ENCODE peak calls at places on chromosome 10, in seven cellular contexts. One of them, this sample, is unnamed.

GRCh38 chr10:34995925-34996324 is 94.2 kb downstream of the CUL2 start:
- DNase-seq in cardiac muscle cell: no peak
- DNase-seq in GM23338: peak; percentile 83
- DNase-seq in heart right ventricle: no peak
- DNase-seq in SJSA1: no peak
- DNase-seq in body of pancreas: no peak
- DNase-seq in breast epithelium: no peak
- DNase-seq in this sample: no peak

GRCh38 chr10:92689663-92690210 is at the start of gene HHEX:
- DNase-seq in heart right ventricle: peak; percentile 66
- DNase-seq in breast epithelium: no peak
- DNase-seq in SJSA1: no peak
- DNase-seq in GM23338: no peak
- DNase-seq in body of pancreas: peak; percentile 82
- DNase-seq in cardiac muscle cell: peak; percentile 52
- DNase-seq in this sample: no peak

GRCh38 chr10:11154333-11154732 is 136.7 kb downstream of the CELF2 start:
- DNase-seq in heart right ventricle: no peak
- DNase-seq in breast epithelium: no peak
- DNase-seq in cardiac muscle cell: no peak
- DNase-seq in GM23338: no peak
- DNase-seq in SJSA1: no peak
- DNase-seq in body of pancreas: no peak
- DNase-seq in this sample: no peak

GRCh38 chr10:7559447-7559846 is 107.3 kb downstream of the ITIH5 start:
- DNase-seq in heart right ventricle: no peak
- DNase-seq in GM23338: no peak
- DNase-seq in cardiac muscle cell: no peak
- DNase-seq in body of pancreas: no peak
- DNase-seq in breast epithelium: no peak
- DNase-seq in SJSA1: peak; percentile 96
- DNase-seq in this sample: no peak

GRCh38 chr10:114009281-114009996 is 34.2 kb upstream of the ADRB1 start:
- DNase-seq in body of pancreas: no peak
- DNase-seq in SJSA1: peak; percentile 50
- DNase-seq in cardiac muscle cell: no peak
- DNase-seq in GM23338: no peak
- DNase-seq in heart right ventricle: no peak
- DNase-seq in breast epithelium: no peak
- DNase-seq in this sample: no peak

GRCh38 chr10:129777687-129778086 is 186.4 kb downstream of the EBF3 start:
- DNase-seq in body of pancreas: no peak
- DNase-seq in breast epithelium: no peak
- DNase-seq in SJSA1: no peak
- DNase-seq in cardiac muscle cell: no peak
- DNase-seq in heart right ventricle: no peak
- DNase-seq in GM23338: no peak
- DNase-seq in this sample: no peak

GRCh38 chr10:122999347-122999746 is 9.2 kb downstream of the IKZF5 start:
- DNase-seq in heart right ventricle: no peak
- DNase-seq in body of pancreas: no peak
- DNase-seq in SJSA1: peak; percentile 2
- DNase-seq in breast epithelium: no peak
- DNase-seq in GM23338: no peak
- DNase-seq in cardiac muscle cell: no peak
- DNase-seq in this sample: no peak

GRCh38 chr10:4450981-4451501 is 375.0 kb upstream of the AKR1E2 start:
- DNase-seq in breast epithelium: no peak
- DNase-seq in cardiac muscle cell: no peak
- DNase-seq in GM23338: peak; percentile 18
- DNase-seq in heart right ventricle: no peak
- DNase-seq in body of pancreas: no peak
- DNase-seq in SJSA1: no peak
- DNase-seq in this sample: no peak

GRCh38 chr10:42149722-42150427 is 488.5 kb downstream of the ZNF33B start:
- DNase-seq in GM23338: no peak
- DNase-seq in cardiac muscle cell: no peak
- DNase-seq in heart right ventricle: peak; percentile 3
- DNase-seq in breast epithelium: no peak
- DNase-seq in body of pancreas: no peak
- DNase-seq in SJSA1: no peak
- DNase-seq in this sample: no peak

GRCh38 chr10:91032614-91033248 is 111.8 kb upstream of the ANKRD1 start:
- DNase-seq in GM23338: no peak
- DNase-seq in heart right ventricle: no peak
- DNase-seq in breast epithelium: no peak
- DNase-seq in cardiac muscle cell: no peak
- DNase-seq in body of pancreas: peak; percentile 20
- DNase-seq in SJSA1: no peak
- DNase-seq in this sample: peak; percentile 52

GRCh38 chr10:88374392-88375145 is 208.5 kb downstream of the RNLS start:
- DNase-seq in heart right ventricle: no peak
- DNase-seq in GM23338: no peak
- DNase-seq in breast epithelium: no peak
- DNase-seq in SJSA1: no peak
- DNase-seq in body of pancreas: no peak
- DNase-seq in cardiac muscle cell: no peak
- DNase-seq in this sample: no peak

GRCh38 chr10:117418121-117418520 is 42.9 kb upstream of the PDZD8 start:
- DNase-seq in breast epithelium: no peak
- DNase-seq in SJSA1: no peak
- DNase-seq in body of pancreas: peak; percentile 20
- DNase-seq in heart right ventricle: no peak
- DNase-seq in GM23338: no peak
- DNase-seq in cardiac muscle cell: no peak
- DNase-seq in this sample: no peak

GRCh38 chr10:127322286-127322685 is 125.9 kb upstream of the INSYN2A start:
- DNase-seq in GM23338: no peak
- DNase-seq in cardiac muscle cell: no peak
- DNase-seq in SJSA1: no peak
- DNase-seq in body of pancreas: no peak
- DNase-seq in breast epithelium: no peak
- DNase-seq in heart right ventricle: no peak
- DNase-seq in this sample: no peak

GRCh38 chr10:79313911-79314439 is 33.3 kb upstream of the PPIF start:
- DNase-seq in heart right ventricle: no peak
- DNase-seq in body of pancreas: no peak
- DNase-seq in breast epithelium: no peak
- DNase-seq in SJSA1: peak; percentile 83
- DNase-seq in cardiac muscle cell: no peak
- DNase-seq in GM23338: no peak
- DNase-seq in this sample: no peak

GRCh38 chr10:79310911-79311573 is 36.2 kb upstream of the PPIF start:
- DNase-seq in SJSA1: no peak
- DNase-seq in cardiac muscle cell: no peak
- DNase-seq in breast epithelium: no peak
- DNase-seq in body of pancreas: no peak
- DNase-seq in GM23338: no peak
- DNase-seq in heart right ventricle: peak; percentile 21
- DNase-seq in this sample: no peak

GRCh38 chr10:79311581-79312407 is 35.5 kb upstream of the PPIF start:
- DNase-seq in GM23338: no peak
- DNase-seq in body of pancreas: no peak
- DNase-seq in cardiac muscle cell: no peak
- DNase-seq in breast epithelium: no peak
- DNase-seq in heart right ventricle: peak; percentile 11
- DNase-seq in SJSA1: no peak
- DNase-seq in this sample: peak; percentile 24

GRCh38 chr10:79313320-79313719 is 33.9 kb upstream of the PPIF start:
- DNase-seq in heart right ventricle: no peak
- DNase-seq in breast epithelium: no peak
- DNase-seq in GM23338: no peak
- DNase-seq in SJSA1: no peak
- DNase-seq in cardiac muscle cell: no peak
- DNase-seq in body of pancreas: no peak
- DNase-seq in this sample: no peak

GRCh38 chr10:79312601-79313187 is 34.6 kb upstream of the PPIF start:
- DNase-seq in heart right ventricle: no peak
- DNase-seq in cardiac muscle cell: no peak
- DNase-seq in SJSA1: no peak
- DNase-seq in breast epithelium: no peak
- DNase-seq in GM23338: no peak
- DNase-seq in body of pancreas: no peak
- DNase-seq in this sample: no peak
- H3K36me3 ChIP-seq in heart right ventricle: peaks cover 23% of the 10 kb centered on the region
- H3K36me3 ChIP-seq in cardiac muscle cell: peaks cover 34% of the 10 kb centered on the region
- H3K36me3 ChIP-seq in SJSA1: peaks cover 81% of the 10 kb centered on the region
- H3K36me3 ChIP-seq in breast epithelium: peaks cover 4% of the 10 kb centered on the region
- H3K36me3 ChIP-seq in GM23338: peaks cover 4% of the 10 kb centered on the region
- H3K36me3 ChIP-seq in body of pancreas: no peaks in the 10 kb centered on the region
- H3K36me3 ChIP-seq in this sample: no peaks in the 10 kb centered on the region

GRCh38 chr10:59809644-59809974 is 56.4 kb upstream of the MRLN start:
- DNase-seq in breast epithelium: no peak
- DNase-seq in body of pancreas: no peak
- DNase-seq in cardiac muscle cell: no peak
- DNase-seq in heart right ventricle: no peak
- DNase-seq in GM23338: no peak
- DNase-seq in SJSA1: no peak
- DNase-seq in this sample: no peak

GRCh38 chr10:59804220-59804619 is 51.0 kb upstream of the MRLN start:
- DNase-seq in heart right ventricle: no peak
- DNase-seq in GM23338: no peak
- DNase-seq in body of pancreas: no peak
- DNase-seq in breast epithelium: no peak
- DNase-seq in cardiac muscle cell: no peak
- DNase-seq in SJSA1: no peak
- DNase-seq in this sample: no peak

GRCh38 chr10:59805043-59805442 is 51.8 kb upstream of the MRLN start:
- DNase-seq in cardiac muscle cell: peak; percentile 21
- DNase-seq in SJSA1: peak; percentile 9
- DNase-seq in breast epithelium: no peak
- DNase-seq in GM23338: peak; percentile 74
- DNase-seq in body of pancreas: peak; percentile 53
- DNase-seq in heart right ventricle: no peak
- DNase-seq in this sample: peak; percentile 36

GRCh38 chr10:59808896-59809643 is 55.8 kb upstream of the MRLN start:
- DNase-seq in body of pancreas: peak; percentile 83
- DNase-seq in breast epithelium: peak; percentile 79
- DNase-seq in cardiac muscle cell: peak; percentile 69
- DNase-seq in GM23338: peak; percentile 78
- DNase-seq in heart right ventricle: peak; percentile 74
- DNase-seq in SJSA1: peak; percentile 50
- DNase-seq in this sample: peak; percentile 74

DNA sequence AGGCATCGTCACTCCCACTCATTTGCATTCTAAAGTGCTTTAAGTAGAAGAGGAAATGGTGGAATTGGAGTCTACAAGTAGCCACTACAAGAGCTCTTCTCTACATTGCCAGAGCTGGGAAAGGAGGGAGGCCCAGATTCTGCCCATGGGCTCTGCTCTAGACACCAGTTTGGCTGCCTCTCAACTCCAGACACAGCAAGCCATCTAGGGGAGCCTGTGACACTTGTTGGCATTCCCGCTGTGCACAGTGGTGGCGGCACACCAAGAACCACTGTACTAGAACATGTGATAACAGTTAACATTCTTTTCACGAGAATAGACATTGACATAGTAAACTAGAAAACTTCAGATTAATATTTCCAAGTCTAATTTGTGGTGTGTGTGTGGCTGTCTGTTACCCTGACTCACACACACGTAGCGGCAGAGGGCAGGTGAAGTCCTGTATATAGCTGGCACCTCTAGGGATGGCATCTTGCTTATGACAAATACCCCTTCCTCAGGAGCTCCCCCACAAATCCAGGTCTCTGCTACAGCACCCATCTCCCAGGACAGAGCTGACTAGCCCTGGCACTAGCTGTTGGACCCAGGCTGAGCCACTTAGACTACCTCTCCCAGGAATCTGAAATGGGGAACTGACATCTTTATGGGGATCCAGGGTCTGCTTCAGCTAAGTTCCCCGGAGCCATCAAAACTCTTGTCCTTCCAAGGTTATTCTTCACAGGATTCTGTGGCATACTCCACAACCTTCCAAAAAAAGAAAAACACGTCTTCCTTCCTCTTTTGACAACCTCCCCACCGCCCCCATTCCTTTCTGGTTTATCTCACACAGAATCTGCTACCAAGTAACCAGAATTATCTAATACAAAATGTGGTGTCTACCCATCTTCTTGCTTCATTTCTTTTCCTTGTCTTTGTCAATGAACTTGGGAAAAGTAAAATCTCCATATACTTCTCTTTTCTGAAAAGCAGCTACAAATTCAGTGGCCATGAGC is 54.7 kb upstream of the MRLN start:
- DNase-seq in cardiac muscle cell: no peak
- DNase-seq in body of pancreas: peak; percentile 24
- DNase-seq in breast epithelium: no peak
- DNase-seq in SJSA1: no peak
- DNase-seq in GM23338: no peak
- DNase-seq in heart right ventricle: peak; percentile 50
- DNase-seq in this sample: no peak
- H3K36me3 ChIP-seq in cardiac muscle cell: peaks cover 52% of the 10 kb centered on the region
- H3K36me3 ChIP-seq in body of pancreas: no peaks in the 10 kb centered on the region
- H3K36me3 ChIP-seq in breast epithelium: peaks cover 15% of the 10 kb centered on the region
- H3K36me3 ChIP-seq in SJSA1: peaks cover 63% of the 10 kb centered on the region
- H3K36me3 ChIP-seq in GM23338: peaks cover 42% of the 10 kb centered on the region
- H3K36me3 ChIP-seq in heart right ventricle: peaks cover 35% of the 10 kb centered on the region
- H3K36me3 ChIP-seq in this sample: no peaks in the 10 kb centered on the region

GRCh38 chr10:124821520-124821919 is 19.9 kb downstream of the ABRAXAS2 start:
- DNase-seq in cardiac muscle cell: no peak
- DNase-seq in GM23338: no peak
- DNase-seq in breast epithelium: no peak
- DNase-seq in heart right ventricle: no peak
- DNase-seq in SJSA1: no peak
- DNase-seq in body of pancreas: no peak
- DNase-seq in this sample: no peak
- H3K36me3 ChIP-seq in cardiac muscle cell: peaks cover 16% of the 10 kb centered on the region
- H3K36me3 ChIP-seq in GM23338: peaks cover 4% of the 10 kb centered on the region
- H3K36me3 ChIP-seq in breast epithelium: no peaks in the 10 kb centered on the region
- H3K36me3 ChIP-seq in heart right ventricle: no peaks in the 10 kb centered on the region
- H3K36me3 ChIP-seq in SJSA1: peaks cover 33% of the 10 kb centered on the region
- H3K36me3 ChIP-seq in body of pancreas: no peaks in the 10 kb centered on the region
- H3K36me3 ChIP-seq in this sample: no peaks in the 10 kb centered on the region

GRCh38 chr10:13337128-13337826 is 10.8 kb downstream of the SEPHS1 start:
- DNase-seq in GM23338: no peak
- DNase-seq in breast epithelium: no peak
- DNase-seq in cardiac muscle cell: no peak
- DNase-seq in SJSA1: no peak
- DNase-seq in heart right ventricle: no peak
- DNase-seq in body of pancreas: no peak
- DNase-seq in this sample: no peak
- H3K36me3 ChIP-seq in GM23338: peaks cover 73% of the 10 kb centered on the region
- H3K36me3 ChIP-seq in breast epithelium: no peaks in the 10 kb centered on the region
- H3K36me3 ChIP-seq in cardiac muscle cell: peaks cover 21% of the 10 kb centered on the region
- H3K36me3 ChIP-seq in SJSA1: peaks cover 65% of the 10 kb centered on the region
- H3K36me3 ChIP-seq in heart right ventricle: peaks cover 11% of the 10 kb centered on the region
- H3K36me3 ChIP-seq in body of pancreas: no peaks in the 10 kb centered on the region
- H3K36me3 ChIP-seq in this sample: no peaks in the 10 kb centered on the region